ENCODE peak calls at places on chromosomes 13 and 19, in eight cellular contexts. H is stimulated activated naive CD4-positive, alpha-beta T cell; A is fibroblast of pulmonary artery; L is glutamatergic neuron; C is aorta; F is brain microvascular endothelial cell; J is HS-27A; O is ELR. S is an unnamed sample.

GRCh38 chr19:46624958-46625661 is at the start of gene PTGIR:
- DNase-seq in H (no peak), A (peak), L (no peak), C (peak), F (peak), J (no peak), O (peak), S (no peak)

GRCh38 chr13:83048419-83048818 is 833.9 kb downstream of the SLITRK1 start:
- DNase-seq in H (no peak), A (peak), L (no peak), C (no peak), F (no peak), J (no peak), O (peak), S (no peak)

GRCh38 chr13:20239748-20240147 is 7.6 kb upstream of the GJB6 start:
- DNase-seq in H (no peak), A (no peak), L (no peak), C (no peak), F (no peak), J (no peak), O (no peak), S (no peak)

GRCh38 chr13:101331731-101332130 is 84.6 kb downstream of the NALCN start:
- DNase-seq in H (no peak), A (no peak), L (no peak), C (no peak), F (no peak), J (no peak), O (no peak), S (no peak)

GRCh38 chr19:36150586-36150985 is 1.7 kb downstream of the COX7A1 start:
- DNase-seq in H (no peak), A (no peak), L (no peak), C (no peak), F (no peak), J (no peak), O (no peak), S (no peak)

GRCh38 chr13:73754727-73755292 is 379.4 kb downstream of the KLF12 start:
- DNase-seq in H (peak), A (peak), L (no peak), C (no peak), F (peak), J (peak), O (peak), S (no peak)

GRCh38 chr19:5578094-5578846 is 10.5 kb upstream of the TINCR start:
- DNase-seq in H (peak), A (peak), L (peak), C (peak), F (peak), J (no peak), O (peak), S (peak)

GRCh38 chr13:104782741-104783140 is 1716.5 kb upstream of the SLC10A2 start:
- DNase-seq in H (no peak), A (no peak), L (no peak), C (no peak), F (no peak), J (no peak), O (no peak), S (no peak)

GRCh38 chr19:53531457-53531856 is 6.5 kb upstream of the ZNF331 start:
- DNase-seq in H (no peak), A (no peak), L (no peak), C (no peak), F (no peak), J (no peak), O (no peak), S (no peak)

GRCh38 chr13:77300176-77301141 is 26.4 kb downstream of the MYCBP2 start:
- DNase-seq in H (no peak), A (peak), L (no peak), C (no peak), F (peak), J (peak), O (peak), S (no peak)

GRCh38 chr13:91112191-91112579 is 235.3 kb upstream of the MIR17HG start:
- DNase-seq in H (no peak), A (no peak), L (no peak), C (no peak), F (no peak), J (no peak), O (no peak), S (no peak)

GRCh38 chr13:41700790-41701310 is 243.5 kb downstream of the RGCC start:
- DNase-seq in H (no peak), A (peak), L (no peak), C (no peak), F (peak), J (peak), O (no peak), S (no peak)

GRCh38 chr19:6551607-6552450 is 21.0 kb downstream of the TNFSF9 start:
- DNase-seq in H (peak), A (no peak), L (peak), C (no peak), F (no peak), J (no peak), O (no peak), S (peak)

GRCh38 chr13:20456737-20457136 is 68.9 kb downstream of the CRYL1 start:
- DNase-seq in H (no peak), A (no peak), L (no peak), C (no peak), F (no peak), J (no peak), O (no peak), S (no peak)

GRCh38 chr13:95644611-95645052 is at the start of gene DZIP1:
- DNase-seq in H (no peak), A (peak), L (peak), C (peak), F (peak), J (no peak), O (peak), S (peak)

GRCh38 chr19:9139609-9140158 is 513 bp upstream of the ZNF317 start:
- DNase-seq in H (no peak), A (no peak), L (no peak), C (no peak), F (no peak), J (peak), O (no peak), S (no peak)

GRCh38 chr19:18672606-18673337 is 10.7 kb upstream of the CRTC1 start:
- DNase-seq in H (no peak), A (peak), L (no peak), C (peak), F (no peak), J (no peak), O (no peak), S (no peak)

GRCh38 chr19:42693760-42694350 is 46.4 kb downstream of the PSG3 start:
- DNase-seq in H (no peak), A (peak), L (peak), C (no peak), F (peak), J (peak), O (peak), S (no peak)

S was measured in ecto neural progenitor cell.